ENCODE peak calls at places on chromosomes 7 and 10, in five cellular contexts. One of them, this sample, is unnamed.

GRCh38 chr7:142880886-142881505 is 4.5 kb downstream of the TRPV6 start:
- DNase-seq in NB4: peak
- DNase-seq in brain microvascular endothelial cell: peak
- DNase-seq in EH: peak
- DNase-seq in head of caudate nucleus: no peak
- DNase-seq in this sample: peak

GRCh38 chr10:67785098-67785497 is 52.9 kb downstream of the DNAJC12 start:
- DNase-seq in NB4: no peak
- DNase-seq in head of caudate nucleus: no peak
- DNase-seq in brain microvascular endothelial cell: no peak
- DNase-seq in EH: no peak
- DNase-seq in this sample: no peak

GRCh38 chr7:17139081-17139480 is 159.4 kb upstream of the AHR start:
- DNase-seq in NB4: no peak
- DNase-seq in EH: no peak
- DNase-seq in brain microvascular endothelial cell: no peak
- DNase-seq in head of caudate nucleus: no peak
- DNase-seq in this sample: no peak

GRCh38 chr7:135712182-135712782 is 15.7 kb downstream of the SLC13A4 start:
- DNase-seq in head of caudate nucleus: no peak
- DNase-seq in NB4: no peak
- DNase-seq in EH: peak
- DNase-seq in brain microvascular endothelial cell: no peak
- DNase-seq in this sample: no peak

GRCh38 chr7:27560706-27561235 is 101.9 kb downstream of the HIBADH start:
- DNase-seq in brain microvascular endothelial cell: peak
- DNase-seq in EH: peak
- DNase-seq in head of caudate nucleus: no peak
- DNase-seq in NB4: no peak
- DNase-seq in this sample: no peak

GRCh38 chr10:48533951-48534720 is 70.7 kb downstream of the ARHGAP22 start:
- DNase-seq in NB4: no peak
- DNase-seq in brain microvascular endothelial cell: no peak
- DNase-seq in EH: peak
- DNase-seq in head of caudate nucleus: no peak
- DNase-seq in this sample: peak

GRCh38 chr7:100476108-100476780 is 2.8 kb downstream of the TSC22D4 start:
- DNase-seq in NB4: peak
- DNase-seq in brain microvascular endothelial cell: no peak
- DNase-seq in head of caudate nucleus: no peak
- DNase-seq in EH: no peak
- DNase-seq in this sample: no peak

GRCh38 chr10:124033887-124034218 is 59.5 kb downstream of the CHST15 start:
- DNase-seq in NB4: no peak
- DNase-seq in EH: no peak
- DNase-seq in head of caudate nucleus: no peak
- DNase-seq in brain microvascular endothelial cell: no peak
- DNase-seq in this sample: no peak

GRCh38 chr7:130409722-130410072 is 29.4 kb downstream of the CPA1 start:
- DNase-seq in NB4: no peak
- DNase-seq in EH: no peak
- DNase-seq in head of caudate nucleus: no peak
- DNase-seq in brain microvascular endothelial cell: peak
- DNase-seq in this sample: no peak

GRCh38 chr10:14185501-14186045 is 145.2 kb downstream of the FRMD4A start:
- DNase-seq in EH: peak
- DNase-seq in NB4: peak
- DNase-seq in brain microvascular endothelial cell: peak
- DNase-seq in head of caudate nucleus: no peak
- DNase-seq in this sample: no peak

GRCh38 chr7:139647085-139647484 is 123.6 kb downstream of the CLEC2L start:
- DNase-seq in head of caudate nucleus: no peak
- DNase-seq in NB4: no peak
- DNase-seq in brain microvascular endothelial cell: peak
- DNase-seq in EH: no peak
- DNase-seq in this sample: no peak

GRCh38 chr7:35797311-35797710 is 3.5 kb upstream of the SEPTIN7 start:
- DNase-seq in EH: no peak
- DNase-seq in NB4: no peak
- DNase-seq in brain microvascular endothelial cell: no peak
- DNase-seq in head of caudate nucleus: no peak
- DNase-seq in this sample: no peak

GRCh38 chr7:70647801-70648491 is 484.0 kb upstream of the GALNT17 start:
- DNase-seq in brain microvascular endothelial cell: peak
- DNase-seq in EH: peak
- DNase-seq in head of caudate nucleus: no peak
- DNase-seq in NB4: peak
- DNase-seq in this sample: no peak

GRCh38 chr7:113873554-113874151 is 45.2 kb downstream of the PPP1R3A start:
- DNase-seq in brain microvascular endothelial cell: peak
- DNase-seq in NB4: no peak
- DNase-seq in head of caudate nucleus: no peak
- DNase-seq in EH: no peak
- DNase-seq in this sample: no peak

GRCh38 chr10:80500572-80501380 is 36.9 kb upstream of the SH2D4B start:
- DNase-seq in head of caudate nucleus: peak
- DNase-seq in brain microvascular endothelial cell: peak
- DNase-seq in NB4: peak
- DNase-seq in EH: no peak
- DNase-seq in this sample: no peak

GRCh38 chr7:5652118-5652517 is 129.3 kb downstream of the RNF216 start:
- DNase-seq in head of caudate nucleus: no peak
- DNase-seq in EH: no peak
- DNase-seq in NB4: no peak
- DNase-seq in brain microvascular endothelial cell: no peak
- DNase-seq in this sample: no peak

GRCh38 chr10:132420469-132421376 is 23.7 kb downstream of the PWWP2B start:
- DNase-seq in EH: peak
- DNase-seq in brain microvascular endothelial cell: no peak
- DNase-seq in head of caudate nucleus: no peak
- DNase-seq in NB4: peak
- DNase-seq in this sample: no peak

GRCh38 chr10:60417024-60417423 is 27.3 kb upstream of the ANK3 start:
- DNase-seq in head of caudate nucleus: no peak
- DNase-seq in brain microvascular endothelial cell: no peak
- DNase-seq in EH: no peak
- DNase-seq in NB4: no peak
- DNase-seq in this sample: no peak

GRCh38 chr10:24483701-24484100 is 240.0 kb downstream of the ARHGAP21 start:
- DNase-seq in head of caudate nucleus: peak
- DNase-seq in brain microvascular endothelial cell: peak
- DNase-seq in EH: peak
- DNase-seq in NB4: peak
- DNase-seq in this sample: no peak

GRCh38 chr7:30510124-30511074 is 5.8 kb upstream of the GGCT start:
- DNase-seq in EH: peak
- DNase-seq in head of caudate nucleus: no peak
- DNase-seq in brain microvascular endothelial cell: no peak
- DNase-seq in NB4: peak
- DNase-seq in this sample: no peak

GRCh38 chr7:33916357-33917081 is 11.2 kb downstream of the BMPER start:
- DNase-seq in NB4: no peak
- DNase-seq in head of caudate nucleus: no peak
- DNase-seq in EH: peak
- DNase-seq in brain microvascular endothelial cell: no peak
- DNase-seq in this sample: no peak